ENCODE peak calls at places on chromosomes 11 and 22, in nine cellular contexts. D, E, Y, L, U, K, C, G and B are unnamed samples.

GRCh38 chr11:119222308-119222707 is 16.2 kb downstream of the CBL start:
- ATAC-seq in E (peak), L (peak), U (no peak), G (no peak), K (no peak), D (peak), Y (no peak), C (no peak), B (no peak)

GRCh38 chr11:129146196-129146595 is 45.9 kb downstream of the ARHGAP32 start:
- ATAC-seq in G (peak), U (no peak), L (no peak), E (no peak), Y (no peak), C (no peak), D (no peak), K (no peak), B (no peak)

GRCh38 chr11:20623258-20623657 is 23.9 kb downstream of the SLC6A5 start:
- ATAC-seq in G (no peak), L (no peak), C (no peak), Y (no peak), U (no peak), E (peak), K (no peak), D (no peak), B (no peak)

GRCh38 chr11:94879006-94879405 is 94.3 kb downstream of the CWC15 start:
- ATAC-seq in C (no peak), Y (no peak), L (no peak), U (no peak), E (no peak), G (no peak), D (no peak), K (no peak), B (no peak)

GRCh38 chr11:127640822-127641485 is 640.4 kb upstream of the KIRREL3 start:
- ATAC-seq in C (no peak), L (no peak), E (no peak), U (no peak), D (no peak), K (no peak), Y (no peak), G (peak), B (no peak)

GRCh38 chr11:34680206-34680605 is 59.3 kb downstream of the EHF start:
- ATAC-seq in D (no peak), K (no peak), E (peak), L (no peak), C (no peak), U (no peak), Y (no peak), G (no peak), B (no peak)

GRCh38 chr11:79253280-79253679 is 187.6 kb downstream of the TENM4 start:
- ATAC-seq in G (no peak), E (peak), C (no peak), U (no peak), D (no peak), K (no peak), L (no peak), Y (no peak), B (no peak)

GRCh38 chr22:39253427-39254070 is 8.8 kb upstream of the PDGFB start:
- ATAC-seq in G (peak), Y (peak), K (peak), U (no peak), L (peak), C (peak), D (peak), E (peak), B (peak)

GRCh38 chr22:28268176-28268575 is 349.1 kb upstream of the PITPNB start:
- ATAC-seq in G (no peak), L (no peak), E (no peak), U (no peak), D (no peak), K (no peak), C (no peak), Y (no peak), B (no peak)

GRCh38 chr11:484616-485015 is 22.4 kb downstream of the RNH1 start:
- ATAC-seq in U (no peak), L (no peak), G (no peak), E (no peak), C (no peak), D (no peak), K (no peak), Y (no peak), B (no peak)

GRCh38 chr22:35467788-35468187 is 67.8 kb downstream of the MCM5 start:
- ATAC-seq in E (peak), Y (no peak), D (no peak), L (peak), C (peak), G (peak), U (no peak), K (peak), B (no peak)

GRCh38 chr11:116916052-116916451 is 78.6 kb upstream of the APOA1 start:
- ATAC-seq in K (no peak), C (no peak), U (peak), L (no peak), G (no peak), E (no peak), Y (no peak), D (no peak), B (no peak)

GRCh38 chr11:68437927-68438657 is 22.5 kb upstream of the PPP6R3 start:
- ATAC-seq in U (no peak), G (no peak), E (peak), D (no peak), K (no peak), Y (no peak), L (no peak), C (no peak), B (no peak)

GRCh38 chr11:59199546-59200420 is 12.9 kb downstream of the MPEG1 start:
- ATAC-seq in L (no peak), K (no peak), D (no peak), Y (peak), C (peak), E (no peak), U (peak), G (no peak), B (peak)

GRCh38 chr11:14668733-14669301 is 25.2 kb downstream of the PDE3B start:
- ATAC-seq in Y (peak), K (no peak), E (no peak), U (no peak), C (peak), G (no peak), D (peak), L (peak), B (no peak)

GRCh38 chr11:118152552-118153471 is at the start of gene SCN4B:
- ATAC-seq in G (peak), E (peak), Y (peak), C (peak), U (no peak), L (peak), D (peak), K (no peak), B (no peak)

GRCh38 chr22:16969508-16970327 is 38.3 kb downstream of the GAB4 start:
- ATAC-seq in L (no peak), C (no peak), K (no peak), G (no peak), D (no peak), Y (no peak), E (no peak), U (no peak), B (no peak)

GRCh38 chr11:104782377-104782754 is 115.9 kb downstream of the CASP12 start:
- ATAC-seq in G (peak), L (no peak), D (no peak), Y (no peak), U (no peak), C (no peak), E (no peak), K (no peak), B (no peak)

GRCh38 chr11:78790784-78791183 is 216.1 kb upstream of the NARS2 start:
- ATAC-seq in C (peak), D (no peak), Y (no peak), G (no peak), E (no peak), U (no peak), K (no peak), L (peak), B (no peak)

GRCh38 chr22:36689583-36689982 is 14.0 kb downstream of the CACNG2 start:
- ATAC-seq in G (no peak), E (no peak), L (no peak), Y (no peak), D (no peak), K (no peak), U (no peak), C (no peak), B (no peak)

GRCh38 chr11:787084-787675 is 2.7 kb downstream of the CEND1 start:
- ATAC-seq in K (no peak), G (no peak), Y (no peak), C (no peak), U (no peak), D (no peak), E (no peak), L (no peak), B (no peak)